ENCODE peak calls at places on chromosome 10, in six cellular contexts. D, Z, H, J, X and L are unnamed samples.

GRCh38 chr10:34186740-34187139 is 628.4 kb downstream of the PARD3 start:
- DNase-seq in D (peak), Z (no peak), H (no peak), J (no peak), X (no peak), L (no peak)

GRCh38 chr10:17062009-17062408 is 67.6 kb downstream of the CUBN start:
- DNase-seq in D (peak), Z (peak), H (no peak), J (peak), X (no peak), L (no peak)

GRCh38 chr10:110802090-110802489 is 69.6 kb upstream of the PDCD4 start:
- DNase-seq in D (peak), Z (no peak), H (no peak), J (no peak), X (no peak), L (peak)

GRCh38 chr10:8615118-8615517 is 560.6 kb downstream of the GATA3 start:
- DNase-seq in D (no peak), Z (no peak), H (no peak), J (no peak), X (no peak), L (no peak)

GRCh38 chr10:129972145-129972965 is 8.3 kb upstream of the EBF3 start:
- DNase-seq in D (peak), Z (no peak), H (no peak), J (no peak), X (no peak), L (no peak)

GRCh38 chr10:81018898-81019890 is 481.5 kb downstream of the SH2D4B start:
- DNase-seq in D (peak), Z (peak), H (no peak), J (peak), X (peak), L (peak)

GRCh38 chr10:24616536-24616935 is 107.2 kb downstream of the ARHGAP21 start:
- DNase-seq in D (no peak), Z (no peak), H (no peak), J (no peak), X (no peak), L (no peak)

GRCh38 chr10:44284198-44285084 is 100.5 kb downstream of the CXCL12 start:
- DNase-seq in D (no peak), Z (no peak), H (no peak), J (no peak), X (no peak), L (no peak)

GRCh38 chr10:119030421-119031250 is 1.1 kb downstream of the NANOS1 start:
- DNase-seq in D (peak), Z (peak), H (no peak), J (peak), X (peak), L (no peak)

GRCh38 chr10:93821051-93821772 is 63.5 kb downstream of the LGI1 start:
- DNase-seq in D (peak), Z (peak), H (no peak), J (peak), X (no peak), L (peak)

GRCh38 chr10:1642600-1643160 is 94.6 kb downstream of the ADARB2 start:
- DNase-seq in D (no peak), Z (no peak), H (no peak), J (no peak), X (no peak), L (no peak)

GRCh38 chr10:31697271-31698168 is 231.1 kb downstream of the ARHGAP12 start:
- DNase-seq in D (peak), Z (no peak), H (peak), J (peak), X (peak), L (peak)

GRCh38 chr10:59225211-59225610 is 48.8 kb downstream of the PHYHIPL start:
- DNase-seq in D (no peak), Z (no peak), H (no peak), J (no peak), X (no peak), L (no peak)

GRCh38 chr10:69709366-69709941 is 79.4 kb downstream of the FAM241B start:
- DNase-seq in D (no peak), Z (no peak), H (no peak), J (no peak), X (no peak), L (no peak)

GRCh38 chr10:133532871-133533270 is 5.7 kb downstream of the CYP2E1 start:
- DNase-seq in D (no peak), Z (no peak), H (no peak), J (no peak), X (no peak), L (no peak)

GRCh38 chr10:6274040-6274439 is 71.3 kb downstream of the PFKFB3 start:
- DNase-seq in D (peak), Z (no peak), H (no peak), J (no peak), X (no peak), L (no peak)

GRCh38 chr10:32005050-32005449 is 51.2 kb downstream of the KIF5B start:
- DNase-seq in D (peak), Z (peak), H (no peak), J (peak), X (peak), L (no peak)

GRCh38 chr10:77925795-77926565 is 575 bp downstream of the DLG5 start:
- DNase-seq in D (no peak), Z (no peak), H (no peak), J (peak), X (peak), L (no peak)

GRCh38 chr10:51048792-51049191 is 25.5 kb upstream of the PRKG1 start:
- DNase-seq in D (no peak), Z (no peak), H (no peak), J (no peak), X (no peak), L (no peak)

GRCh38 chr10:110872984-110873569 is 1.3 kb downstream of the PDCD4 start:
- DNase-seq in D (no peak), Z (no peak), H (no peak), J (peak), X (no peak), L (no peak)

DNA sequence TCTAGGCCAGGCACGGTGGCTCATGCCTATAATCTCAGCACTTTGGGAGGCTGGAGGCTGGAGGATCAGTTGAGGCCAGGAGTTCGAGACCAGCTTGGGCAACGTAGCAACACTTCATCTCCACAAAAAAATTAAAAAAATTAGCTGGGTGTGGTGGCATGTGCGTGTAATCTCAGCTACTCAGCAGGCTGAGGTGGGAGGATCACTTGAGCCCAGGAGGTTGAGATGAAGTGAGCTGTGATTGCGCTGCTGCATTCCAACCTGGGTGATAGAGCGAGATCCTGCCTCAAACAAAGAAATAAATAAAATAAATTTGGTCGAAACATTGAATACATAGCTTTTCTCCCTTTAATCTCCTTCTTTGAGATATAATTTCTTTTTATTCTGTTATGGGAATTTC is 80.6 kb upstream of the ITGB1 start:
- DNase-seq in D (no peak), Z (no peak), H (no peak), J (no peak), X (no peak), L (no peak)
- H3K4me3 ChIP-seq in D (no peak), Z (no peak), H (no peak), J (no peak), X (no peak), L (no peak)

GRCh38 chr10:122290334-122290733 is 19.2 kb downstream of the BTBD16 start:
- DNase-seq in D (no peak), Z (no peak), H (no peak), J (no peak), X (no peak), L (no peak)

GRCh38 chr10:122287584-122287983 is 16.5 kb downstream of the BTBD16 start:
- DNase-seq in D (no peak), Z (no peak), H (no peak), J (no peak), X (no peak), L (no peak)

GRCh38 chr10:122285506-122286444 is 14.7 kb downstream of the BTBD16 start:
- DNase-seq in D (no peak), Z (no peak), H (no peak), J (no peak), X (no peak), L (no peak)

GRCh38 chr10:122288917-122289316 is 17.8 kb downstream of the BTBD16 start:
- DNase-seq in D (no peak), Z (no peak), H (no peak), J (no peak), X (no peak), L (no peak)

DNA sequence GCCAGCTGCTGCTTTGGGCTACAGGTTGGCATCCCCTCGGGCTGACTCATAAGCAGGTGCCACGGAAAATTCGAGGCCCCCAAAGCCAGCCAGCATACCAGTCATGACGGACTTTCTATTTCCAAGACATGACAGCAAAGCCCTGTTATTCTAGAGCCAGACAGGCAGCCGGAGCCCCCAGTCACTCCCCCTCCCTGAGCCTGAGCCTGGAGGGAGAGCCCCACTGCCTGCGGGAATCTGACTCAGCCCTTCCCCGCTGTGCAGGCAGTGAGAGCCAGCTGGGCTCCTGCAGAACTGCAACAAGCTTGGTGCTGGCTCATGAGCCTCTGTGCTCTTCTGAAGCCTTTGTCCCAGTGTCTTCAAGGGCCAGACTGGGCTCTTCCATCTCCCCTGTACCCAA is 15.8 kb downstream of the BTBD16 start:
- DNase-seq in D (peak), Z (no peak), H (no peak), J (no peak), X (peak), L (peak)
- TF ChIP-seq CTCF in D (no peak), Z (no peak), H (no peak), J (no peak), X (no peak), L (no peak)

DNA sequence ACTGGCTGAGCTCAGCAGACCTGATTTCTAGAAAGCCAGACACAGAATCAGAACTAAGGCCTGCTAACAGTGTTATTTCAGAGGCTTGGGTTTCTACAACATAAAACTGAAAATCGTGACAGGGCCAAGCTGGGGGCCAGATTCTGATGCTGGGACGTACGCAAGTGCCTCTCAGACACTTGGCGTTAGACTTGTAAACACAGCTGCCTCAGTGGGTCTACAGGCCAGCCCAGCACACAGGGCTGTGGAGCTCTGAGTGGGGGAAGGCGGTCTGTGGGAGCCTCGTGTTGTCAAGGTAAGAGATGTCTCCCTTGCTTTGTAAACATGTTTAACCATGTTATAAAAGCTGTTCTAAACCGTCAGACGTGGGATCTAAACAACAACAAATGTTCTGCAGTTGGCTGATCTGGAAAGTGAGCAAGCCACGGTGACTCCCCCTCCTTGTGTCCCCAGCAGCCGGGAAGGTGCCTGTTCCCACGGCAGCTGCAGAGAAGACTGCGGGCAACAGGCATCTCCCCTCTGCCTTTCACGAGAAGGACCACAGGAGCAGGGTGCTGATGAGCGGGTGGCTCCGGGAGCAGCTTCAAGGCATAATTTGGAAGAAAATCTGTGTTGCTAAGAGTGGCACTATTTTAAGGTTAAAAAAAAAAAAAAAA is 67.8 kb downstream of the ZRANB1 start:
- DNase-seq in D (no peak), Z (no peak), H (no peak), J (no peak), X (no peak), L (no peak)
- H3K4me3 ChIP-seq in D (no peak), Z (no peak), H (no peak), J (no peak), X (no peak), L (no peak)

GRCh38 chr10:71978476-71978875 is 14.3 kb downstream of the CHST3 start:
- DNase-seq in D (no peak), Z (no peak), H (no peak), J (peak), X (no peak), L (no peak)
- TF ChIP-seq CTCF in D (no peak), Z (peak), H (no peak), J (peak), X (no peak), L (no peak)

GRCh38 chr10:96700477-96701099 is 19.7 kb downstream of the PIK3AP1 start:
- DNase-seq in D (no peak), Z (no peak), H (no peak), J (no peak), X (no peak), L (no peak)
- H3K4me3 ChIP-seq in D (no peak), Z (no peak), H (no peak), J (no peak), X (no peak), L (no peak)

GRCh38 chr10:115963848-115964247 is 309.2 kb downstream of the GFRA1 start:
- DNase-seq in D (no peak), Z (no peak), H (no peak), J (no peak), X (no peak), L (no peak)
- TF ChIP-seq CTCF in D (peak), Z (peak), H (peak), J (peak), X (no peak), L (peak)

DNA sequence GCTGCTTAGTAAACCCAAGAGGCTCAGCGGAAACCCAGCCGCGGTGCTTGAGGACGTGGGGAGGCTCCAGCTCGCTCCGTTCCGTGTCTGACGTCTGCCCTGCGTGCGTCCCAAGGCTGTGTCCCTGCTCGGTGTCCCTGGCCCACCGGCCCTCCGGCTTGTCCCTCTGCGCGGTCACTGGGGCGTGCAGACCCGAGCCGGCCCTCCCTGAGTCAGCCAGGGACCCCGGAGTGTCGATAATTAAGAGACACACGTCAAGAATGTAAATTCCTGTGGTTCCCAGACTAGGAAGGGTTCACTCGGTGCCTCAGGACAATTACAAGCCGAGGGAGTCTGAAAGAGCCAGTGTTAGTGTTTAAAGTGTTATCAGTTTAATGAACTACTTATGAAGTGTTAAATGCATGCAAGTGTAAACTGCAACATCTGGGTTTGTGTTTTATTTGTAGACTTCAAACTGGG is 99.0 kb downstream of the WDR11 start:
- DNase-seq in D (peak), Z (no peak), H (no peak), J (no peak), X (no peak), L (no peak)
- H3K4me3 ChIP-seq in D (peak), Z (no peak), H (peak), J (no peak), X (no peak), L (peak)

GRCh38 chr10:127354992-127355391 is 158.6 kb upstream of the INSYN2A start:
- DNase-seq in D (no peak), Z (peak), H (no peak), J (peak), X (no peak), L (no peak)
- TF ChIP-seq CTCF in D (peak), Z (peak), H (peak), J (peak), X (peak), L (no peak)